ENCODE peak calls at places on chromosomes 13 and 19, in five cellular contexts. P is stimulated activated CD4-positive, alpha-beta T cell treated with anti-CD3 and anti-CD28 coated beads, Interleukin-15, amount 100 ng/mL, for 1 hour; H is adrenal gland; Q is Calu3; Y is endothelial cell. L is an unnamed sample.

GRCh38 chr13:29925457-29925856 is 75.0 kb upstream of the UBL3 start:
- DNase-seq in P (no peak), H (peak; percentile 82), Q (peak; percentile 74), Y (no peak), L (no peak)

GRCh38 chr13:96996886-96997285 is 2.6 kb upstream of the OXGR1 start:
- DNase-seq in P (no peak), H (no peak), Q (no peak), Y (no peak), L (no peak)

GRCh38 chr13:38045278-38046048 is 175.9 kb upstream of the TRPC4 start:
- DNase-seq in P (no peak), H (no peak), Q (peak; percentile 23), Y (peak; percentile 11), L (no peak)

GRCh38 chr13:110592670-110593069 is 22.7 kb upstream of the NAXD start:
- DNase-seq in P (no peak), H (no peak), Q (no peak), Y (no peak), L (no peak)

GRCh38 chr19:6527893-6528543 is 2.8 kb upstream of the TNFSF9 start:
- DNase-seq in P (no peak), H (no peak), Q (no peak), Y (no peak), L (no peak)

GRCh38 chr13:33218426-33218825 is 67.1 kb downstream of the STARD13 start:
- DNase-seq in P (no peak), H (no peak), Q (no peak), Y (no peak), L (no peak)

GRCh38 chr19:18229474-18229873 is 3.2 kb upstream of the PDE4C start:
- DNase-seq in P (no peak), H (no peak), Q (no peak), Y (no peak), L (no peak)

GRCh38 chr19:49151339-49152217 is 3.6 kb downstream of the HRC start:
- DNase-seq in P (no peak), H (peak; percentile 83), Q (peak; percentile 87), Y (peak; percentile 58), L (peak; percentile 44)

GRCh38 chr19:14577885-14578427 is 4.9 kb upstream of the CLEC17A start:
- DNase-seq in P (no peak), H (no peak), Q (no peak), Y (no peak), L (no peak)

GRCh38 chr19:37979547-37980082 is 72.6 kb downstream of the SIPA1L3 start:
- DNase-seq in P (no peak), H (no peak), Q (peak; percentile 45), Y (no peak), L (no peak)

GRCh38 chr13:30441304-30441703 is 19.0 kb downstream of the UBE2L5 start:
- DNase-seq in P (no peak), H (no peak), Q (no peak), Y (no peak), L (no peak)